ENCODE peak calls at places on chromosomes 16 and 17, in nine cellular contexts. One of them, this sample, is unnamed.

GRCh38 chr16:11258553-11259287 is 2.7 kb upstream of the SOCS1 start:
- DNase-seq in upper lobe of right lung: no peak
- DNase-seq in MM.1S: peak; percentile 96
- DNase-seq in effector memory CD4-positive, alpha-beta T cell: no peak
- DNase-seq in cardiac muscle cell: no peak
- DNase-seq in bronchial epithelial cell: no peak
- DNase-seq in pancreas: peak; percentile 66
- DNase-seq in CD8-positive, alpha-beta T cell: peak; percentile 45
- DNase-seq in fibroblast of lung: no peak
- DNase-seq in this sample: peak; percentile 76

GRCh38 chr16:53456625-53457024 is 22.4 kb downstream of the RBL2 start:
- DNase-seq in upper lobe of right lung: no peak
- DNase-seq in MM.1S: peak; percentile 73
- DNase-seq in effector memory CD4-positive, alpha-beta T cell: peak; percentile 7
- DNase-seq in cardiac muscle cell: no peak
- DNase-seq in bronchial epithelial cell: no peak
- DNase-seq in pancreas: no peak
- DNase-seq in CD8-positive, alpha-beta T cell: peak; percentile 58
- DNase-seq in fibroblast of lung: no peak
- DNase-seq in this sample: peak; percentile 75

GRCh38 chr16:3467920-3468319 is 24.4 kb downstream of the NAA60 start:
- DNase-seq in upper lobe of right lung: no peak
- DNase-seq in MM.1S: no peak
- DNase-seq in effector memory CD4-positive, alpha-beta T cell: no peak
- DNase-seq in cardiac muscle cell: peak; percentile 21
- DNase-seq in bronchial epithelial cell: peak; percentile 46
- DNase-seq in pancreas: no peak
- DNase-seq in CD8-positive, alpha-beta T cell: no peak
- DNase-seq in fibroblast of lung: peak; percentile 40
- DNase-seq in this sample: peak; percentile 56

GRCh38 chr16:79163666-79164377 is 436.7 kb downstream of the MAF start:
- DNase-seq in upper lobe of right lung: no peak
- DNase-seq in MM.1S: no peak
- DNase-seq in effector memory CD4-positive, alpha-beta T cell: no peak
- DNase-seq in cardiac muscle cell: no peak
- DNase-seq in bronchial epithelial cell: no peak
- DNase-seq in pancreas: no peak
- DNase-seq in CD8-positive, alpha-beta T cell: no peak
- DNase-seq in fibroblast of lung: no peak
- DNase-seq in this sample: peak; percentile 69

GRCh38 chr16:48146710-48147109 is 9.1 kb downstream of the ABCC12 start:
- DNase-seq in upper lobe of right lung: no peak
- DNase-seq in MM.1S: no peak
- DNase-seq in effector memory CD4-positive, alpha-beta T cell: no peak
- DNase-seq in cardiac muscle cell: no peak
- DNase-seq in bronchial epithelial cell: no peak
- DNase-seq in pancreas: no peak
- DNase-seq in CD8-positive, alpha-beta T cell: no peak
- DNase-seq in fibroblast of lung: no peak
- DNase-seq in this sample: no peak

GRCh38 chr16:27097671-27098275 is 31.0 kb downstream of the C16orf82 start:
- DNase-seq in upper lobe of right lung: no peak
- DNase-seq in MM.1S: no peak
- DNase-seq in effector memory CD4-positive, alpha-beta T cell: no peak
- DNase-seq in cardiac muscle cell: peak; percentile 93
- DNase-seq in bronchial epithelial cell: no peak
- DNase-seq in pancreas: no peak
- DNase-seq in CD8-positive, alpha-beta T cell: no peak
- DNase-seq in fibroblast of lung: peak; percentile 43
- DNase-seq in this sample: no peak

GRCh38 chr17:76718516-76718915 is 7.8 kb upstream of the MXRA7 start:
- DNase-seq in upper lobe of right lung: peak; percentile 61
- DNase-seq in MM.1S: no peak
- DNase-seq in effector memory CD4-positive, alpha-beta T cell: no peak
- DNase-seq in cardiac muscle cell: no peak
- DNase-seq in bronchial epithelial cell: no peak
- DNase-seq in pancreas: no peak
- DNase-seq in CD8-positive, alpha-beta T cell: no peak
- DNase-seq in fibroblast of lung: no peak
- DNase-seq in this sample: no peak

GRCh38 chr16:19520861-19521331 is 1.0 kb downstream of the GDE1 start:
- DNase-seq in upper lobe of right lung: no peak
- DNase-seq in MM.1S: peak; percentile 48
- DNase-seq in effector memory CD4-positive, alpha-beta T cell: no peak
- DNase-seq in cardiac muscle cell: peak; percentile 36
- DNase-seq in bronchial epithelial cell: peak; percentile 65
- DNase-seq in pancreas: no peak
- DNase-seq in CD8-positive, alpha-beta T cell: no peak
- DNase-seq in fibroblast of lung: peak; percentile 58
- DNase-seq in this sample: no peak

GRCh38 chr17:13222931-13223330 is 205.1 kb upstream of the ELAC2 start:
- DNase-seq in upper lobe of right lung: no peak
- DNase-seq in MM.1S: no peak
- DNase-seq in effector memory CD4-positive, alpha-beta T cell: no peak
- DNase-seq in cardiac muscle cell: no peak
- DNase-seq in bronchial epithelial cell: no peak
- DNase-seq in pancreas: no peak
- DNase-seq in CD8-positive, alpha-beta T cell: no peak
- DNase-seq in fibroblast of lung: no peak
- DNase-seq in this sample: no peak

GRCh38 chr16:62752837-62753236 is 716.6 kb upstream of the CDH8 start:
- DNase-seq in upper lobe of right lung: no peak
- DNase-seq in MM.1S: no peak
- DNase-seq in effector memory CD4-positive, alpha-beta T cell: no peak
- DNase-seq in cardiac muscle cell: no peak
- DNase-seq in bronchial epithelial cell: no peak
- DNase-seq in pancreas: no peak
- DNase-seq in CD8-positive, alpha-beta T cell: no peak
- DNase-seq in fibroblast of lung: no peak
- DNase-seq in this sample: no peak

GRCh38 chr16:58027341-58028167 is 2.0 kb downstream of the MMP15 start:
- DNase-seq in upper lobe of right lung: peak; percentile 81
- DNase-seq in MM.1S: no peak
- DNase-seq in effector memory CD4-positive, alpha-beta T cell: no peak
- DNase-seq in cardiac muscle cell: peak; percentile 34
- DNase-seq in bronchial epithelial cell: peak; percentile 32
- DNase-seq in pancreas: peak; percentile 66
- DNase-seq in CD8-positive, alpha-beta T cell: no peak
- DNase-seq in fibroblast of lung: peak; percentile 25
- DNase-seq in this sample: no peak

GRCh38 chr16:19245326-19245925 is 40.1 kb upstream of the CLEC19A start:
- DNase-seq in upper lobe of right lung: no peak
- DNase-seq in MM.1S: no peak
- DNase-seq in effector memory CD4-positive, alpha-beta T cell: no peak
- DNase-seq in cardiac muscle cell: no peak
- DNase-seq in bronchial epithelial cell: no peak
- DNase-seq in pancreas: no peak
- DNase-seq in CD8-positive, alpha-beta T cell: no peak
- DNase-seq in fibroblast of lung: no peak
- DNase-seq in this sample: no peak

GRCh38 chr17:79607941-79608728 is 2.7 kb downstream of the RBFOX3 start:
- DNase-seq in upper lobe of right lung: no peak
- DNase-seq in MM.1S: no peak
- DNase-seq in effector memory CD4-positive, alpha-beta T cell: no peak
- DNase-seq in cardiac muscle cell: peak; percentile 38
- DNase-seq in bronchial epithelial cell: no peak
- DNase-seq in pancreas: no peak
- DNase-seq in CD8-positive, alpha-beta T cell: no peak
- DNase-seq in fibroblast of lung: peak; percentile 29
- DNase-seq in this sample: peak; percentile 19

DNA sequence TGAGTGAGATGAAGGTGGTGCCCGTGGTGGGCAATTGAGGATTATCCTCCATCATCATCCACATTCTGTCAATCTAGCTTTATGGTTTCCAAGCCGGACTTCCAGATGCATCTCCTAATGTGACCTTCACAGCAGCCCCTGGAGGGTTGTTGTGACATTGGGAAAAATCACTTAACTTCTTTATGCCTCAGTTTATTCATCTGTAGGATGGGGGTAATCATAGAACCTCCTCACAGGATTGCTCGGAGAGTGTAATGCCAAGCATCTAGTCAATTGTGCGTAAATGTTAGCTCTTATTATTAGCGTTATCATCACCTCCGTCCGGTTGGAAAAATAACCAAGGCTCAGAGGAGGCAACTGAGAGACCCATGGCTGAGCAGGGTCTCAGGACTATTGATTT is 214.0 kb downstream of the CCDC182 start:
- DNase-seq in upper lobe of right lung: no peak
- DNase-seq in MM.1S: no peak
- DNase-seq in effector memory CD4-positive, alpha-beta T cell: no peak
- DNase-seq in cardiac muscle cell: no peak
- DNase-seq in bronchial epithelial cell: no peak
- DNase-seq in pancreas: no peak
- DNase-seq in CD8-positive, alpha-beta T cell: no peak
- DNase-seq in fibroblast of lung: no peak
- DNase-seq in this sample: no peak
- H3K36me3 ChIP-seq in upper lobe of right lung: no peaks in the 10 kb centered on the region
- H3K36me3 ChIP-seq in MM.1S: no peaks in the 10 kb centered on the region
- H3K36me3 ChIP-seq in effector memory CD4-positive, alpha-beta T cell: no peaks in the 10 kb centered on the region
- H3K36me3 ChIP-seq in cardiac muscle cell: no peaks in the 10 kb centered on the region
- H3K36me3 ChIP-seq in bronchial epithelial cell: peaks cover 2% of the 10 kb centered on the region
- H3K36me3 ChIP-seq in pancreas: no peaks in the 10 kb centered on the region
- H3K36me3 ChIP-seq in CD8-positive, alpha-beta T cell: no peaks in the 10 kb centered on the region
- H3K36me3 ChIP-seq in fibroblast of lung: no peaks in the 10 kb centered on the region
- H3K36me3 ChIP-seq in this sample: peaks cover 90% of the 10 kb centered on the region

DNA sequence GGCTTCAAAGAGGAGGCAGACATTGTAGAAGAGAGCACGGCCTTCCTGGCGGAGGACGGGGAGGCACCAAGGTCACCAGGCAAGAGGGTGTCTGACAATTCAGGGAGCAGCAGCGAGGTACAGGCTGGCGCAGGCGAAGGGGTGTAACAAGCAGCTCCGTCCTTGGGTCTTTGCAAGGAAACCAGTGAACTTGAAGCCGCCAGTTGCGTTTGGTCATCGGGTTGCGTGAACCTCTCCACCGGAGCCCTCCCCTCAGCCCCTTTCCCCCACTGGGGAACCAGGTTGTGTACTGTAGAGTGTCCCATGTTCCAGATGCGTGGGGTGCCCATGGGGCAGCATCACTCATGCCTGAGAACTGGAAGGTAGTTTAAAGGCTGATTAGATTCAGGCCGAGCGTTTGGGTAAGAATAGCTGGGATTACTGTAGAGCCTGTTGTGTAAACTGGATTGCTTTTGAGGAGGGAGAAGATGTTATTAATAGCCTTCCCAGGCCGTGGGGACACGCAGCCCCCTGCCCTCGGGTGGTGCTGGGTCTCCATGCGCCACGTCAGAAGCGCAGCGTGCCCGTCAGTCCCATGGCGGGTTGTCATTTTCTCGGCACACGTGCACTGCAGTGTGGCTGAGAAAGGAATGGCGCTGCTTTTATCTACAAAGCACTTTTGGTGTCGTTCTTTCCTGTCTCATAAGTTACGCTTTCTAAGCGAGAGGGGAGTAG is 2.5 kb downstream of the MRPL12 start:
- DNase-seq in upper lobe of right lung: no peak
- DNase-seq in MM.1S: no peak
- DNase-seq in effector memory CD4-positive, alpha-beta T cell: no peak
- DNase-seq in cardiac muscle cell: no peak
- DNase-seq in bronchial epithelial cell: no peak
- DNase-seq in pancreas: no peak
- DNase-seq in CD8-positive, alpha-beta T cell: no peak
- DNase-seq in fibroblast of lung: no peak
- DNase-seq in this sample: no peak
- H3K36me3 ChIP-seq in upper lobe of right lung: peaks cover 39% of the 10 kb centered on the region
- H3K36me3 ChIP-seq in MM.1S: peaks cover 18% of the 10 kb centered on the region
- H3K36me3 ChIP-seq in effector memory CD4-positive, alpha-beta T cell: peaks cover 28% of the 10 kb centered on the region
- H3K36me3 ChIP-seq in cardiac muscle cell: peaks cover 37% of the 10 kb centered on the region
- H3K36me3 ChIP-seq in bronchial epithelial cell: peaks cover 26% of the 10 kb centered on the region
- H3K36me3 ChIP-seq in pancreas: no peaks in the 10 kb centered on the region
- H3K36me3 ChIP-seq in CD8-positive, alpha-beta T cell: peaks cover 8% of the 10 kb centered on the region
- H3K36me3 ChIP-seq in fibroblast of lung: peaks cover 34% of the 10 kb centered on the region
- H3K36me3 ChIP-seq in this sample: peaks cover 64% of the 10 kb centered on the region

GRCh38 chr16:23414731-23415130 is 38.3 kb downstream of the COG7 start:
- DNase-seq in upper lobe of right lung: no peak
- DNase-seq in MM.1S: no peak
- DNase-seq in effector memory CD4-positive, alpha-beta T cell: no peak
- DNase-seq in cardiac muscle cell: no peak
- DNase-seq in bronchial epithelial cell: no peak
- DNase-seq in pancreas: no peak
- DNase-seq in CD8-positive, alpha-beta T cell: no peak
- DNase-seq in fibroblast of lung: no peak
- DNase-seq in this sample: no peak

GRCh38 chr16:23406546-23407240 is 46.3 kb downstream of the COG7 start:
- DNase-seq in upper lobe of right lung: no peak
- DNase-seq in MM.1S: peak; percentile 84
- DNase-seq in effector memory CD4-positive, alpha-beta T cell: no peak
- DNase-seq in cardiac muscle cell: no peak
- DNase-seq in bronchial epithelial cell: no peak
- DNase-seq in pancreas: no peak
- DNase-seq in CD8-positive, alpha-beta T cell: no peak
- DNase-seq in fibroblast of lung: no peak
- DNase-seq in this sample: no peak

GRCh38 chr16:23408242-23409201 is 44.5 kb downstream of the COG7 start:
- DNase-seq in upper lobe of right lung: no peak
- DNase-seq in MM.1S: no peak
- DNase-seq in effector memory CD4-positive, alpha-beta T cell: no peak
- DNase-seq in cardiac muscle cell: peak; percentile 54
- DNase-seq in bronchial epithelial cell: peak; percentile 52
- DNase-seq in pancreas: peak; percentile 66
- DNase-seq in CD8-positive, alpha-beta T cell: no peak
- DNase-seq in fibroblast of lung: peak; percentile 74
- DNase-seq in this sample: no peak

GRCh38 chr16:23407436-23408125 is 45.4 kb downstream of the COG7 start:
- DNase-seq in upper lobe of right lung: no peak
- DNase-seq in MM.1S: no peak
- DNase-seq in effector memory CD4-positive, alpha-beta T cell: no peak
- DNase-seq in cardiac muscle cell: no peak
- DNase-seq in bronchial epithelial cell: no peak
- DNase-seq in pancreas: no peak
- DNase-seq in CD8-positive, alpha-beta T cell: no peak
- DNase-seq in fibroblast of lung: no peak
- DNase-seq in this sample: no peak

DNA sequence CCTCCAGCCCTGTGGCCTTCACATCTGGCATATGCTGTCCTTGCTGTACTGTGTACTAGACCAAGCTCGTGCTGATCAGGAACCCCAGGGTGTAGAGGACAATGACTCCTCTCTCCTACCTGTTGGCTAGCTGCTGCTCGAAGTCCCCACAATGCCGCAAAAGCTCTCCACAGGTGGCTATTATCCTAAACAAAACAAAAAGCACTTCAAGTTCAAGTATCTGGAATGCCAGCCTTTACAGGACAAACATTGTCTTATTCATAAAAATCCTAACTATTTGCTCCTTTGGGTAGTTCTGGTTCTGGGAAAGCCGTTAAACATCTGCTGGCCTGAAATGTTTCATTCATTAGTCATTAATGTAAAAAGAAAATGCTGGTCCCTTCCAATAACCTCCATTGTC is 42.8 kb downstream of the COG7 start:
- DNase-seq in upper lobe of right lung: no peak
- DNase-seq in MM.1S: no peak
- DNase-seq in effector memory CD4-positive, alpha-beta T cell: no peak
- DNase-seq in cardiac muscle cell: no peak
- DNase-seq in bronchial epithelial cell: no peak
- DNase-seq in pancreas: no peak
- DNase-seq in CD8-positive, alpha-beta T cell: no peak
- DNase-seq in fibroblast of lung: peak; percentile 57
- DNase-seq in this sample: no peak
- H3K36me3 ChIP-seq in upper lobe of right lung: peaks cover 71% of the 10 kb centered on the region
- H3K36me3 ChIP-seq in MM.1S: no peaks in the 10 kb centered on the region
- H3K36me3 ChIP-seq in effector memory CD4-positive, alpha-beta T cell: peaks cover 48% of the 10 kb centered on the region
- H3K36me3 ChIP-seq in cardiac muscle cell: peaks cover 17% of the 10 kb centered on the region
- H3K36me3 ChIP-seq in bronchial epithelial cell: peaks cover 8% of the 10 kb centered on the region
- H3K36me3 ChIP-seq in pancreas: no peaks in the 10 kb centered on the region
- H3K36me3 ChIP-seq in CD8-positive, alpha-beta T cell: peaks cover 44% of the 10 kb centered on the region
- H3K36me3 ChIP-seq in fibroblast of lung: peaks cover 11% of the 10 kb centered on the region
- H3K36me3 ChIP-seq in this sample: peaks cover 58% of the 10 kb centered on the region

GRCh38 chr17:27612160-27612767 is 18.7 kb upstream of the LGALS9 start:
- DNase-seq in upper lobe of right lung: no peak
- DNase-seq in MM.1S: peak; percentile 15
- DNase-seq in effector memory CD4-positive, alpha-beta T cell: no peak
- DNase-seq in cardiac muscle cell: no peak
- DNase-seq in bronchial epithelial cell: peak; percentile 15
- DNase-seq in pancreas: no peak
- DNase-seq in CD8-positive, alpha-beta T cell: no peak
- DNase-seq in fibroblast of lung: no peak
- DNase-seq in this sample: no peak
- H3K36me3 ChIP-seq in upper lobe of right lung: peaks cover 90% of the 10 kb centered on the region
- H3K36me3 ChIP-seq in MM.1S: no peaks in the 10 kb centered on the region
- H3K36me3 ChIP-seq in effector memory CD4-positive, alpha-beta T cell: no peaks in the 10 kb centered on the region
- H3K36me3 ChIP-seq in cardiac muscle cell: peaks cover 10% of the 10 kb centered on the region
- H3K36me3 ChIP-seq in bronchial epithelial cell: no peaks in the 10 kb centered on the region
- H3K36me3 ChIP-seq in pancreas: peaks cover 7% of the 10 kb centered on the region
- H3K36me3 ChIP-seq in CD8-positive, alpha-beta T cell: peaks cover 9% of the 10 kb centered on the region
- H3K36me3 ChIP-seq in fibroblast of lung: no peaks in the 10 kb centered on the region
- H3K36me3 ChIP-seq in this sample: no peaks in the 10 kb centered on the region

This sample was measured in DND-41.